ENCODE peak calls at places on chromosomes 4 and X, in seven cellular contexts. One of them, this sample, is unnamed.

GRCh38 chr4:79164961-79165610 is 160.8 kb downstream of the NAA11 start:
- DNase-seq in AG09309: no peak
- DNase-seq in IMR-90: no peak
- DNase-seq in glutamatergic neuron: peak
- DNase-seq in A549: no peak
- DNase-seq in fibroblast of mammary gland: no peak
- DNase-seq in choroid plexus epithelial cell: no peak
- DNase-seq in this sample: no peak

GRCh38 chr4:39820186-39820585 is 122.2 kb downstream of the UBE2K start:
- DNase-seq in AG09309: no peak
- DNase-seq in IMR-90: no peak
- DNase-seq in glutamatergic neuron: no peak
- DNase-seq in A549: no peak
- DNase-seq in fibroblast of mammary gland: no peak
- DNase-seq in choroid plexus epithelial cell: no peak
- DNase-seq in this sample: no peak

GRCh38 chrX:80812176-80812575 is 2.5 kb upstream of the BRWD3 start:
- DNase-seq in AG09309: no peak
- DNase-seq in IMR-90: peak
- DNase-seq in glutamatergic neuron: peak
- DNase-seq in A549: no peak
- DNase-seq in fibroblast of mammary gland: no peak
- DNase-seq in choroid plexus epithelial cell: peak
- DNase-seq in this sample: no peak

GRCh38 chr4:2937146-2937857 is 25.9 kb downstream of the NOP14 start:
- DNase-seq in AG09309: no peak
- DNase-seq in IMR-90: no peak
- DNase-seq in glutamatergic neuron: no peak
- DNase-seq in A549: no peak
- DNase-seq in fibroblast of mammary gland: peak
- DNase-seq in choroid plexus epithelial cell: peak
- DNase-seq in this sample: no peak

GRCh38 chrX:120309873-120310730 is 1.2 kb downstream of the TMEM255A start:
- DNase-seq in AG09309: no peak
- DNase-seq in IMR-90: no peak
- DNase-seq in glutamatergic neuron: no peak
- DNase-seq in A549: peak
- DNase-seq in fibroblast of mammary gland: no peak
- DNase-seq in choroid plexus epithelial cell: peak
- DNase-seq in this sample: no peak

GRCh38 chrX:74535211-74535621 is 79.2 kb downstream of the RLIM start:
- DNase-seq in AG09309: no peak
- DNase-seq in IMR-90: peak
- DNase-seq in glutamatergic neuron: no peak
- DNase-seq in A549: no peak
- DNase-seq in fibroblast of mammary gland: peak
- DNase-seq in choroid plexus epithelial cell: peak
- DNase-seq in this sample: no peak

GRCh38 chr4:113212613-113213012 is 163.2 kb downstream of the ANK2 start:
- DNase-seq in AG09309: no peak
- DNase-seq in IMR-90: no peak
- DNase-seq in glutamatergic neuron: no peak
- DNase-seq in A549: no peak
- DNase-seq in fibroblast of mammary gland: no peak
- DNase-seq in choroid plexus epithelial cell: no peak
- DNase-seq in this sample: no peak

GRCh38 chr4:5916229-5916628 is 23.3 kb upstream of the CRMP1 start:
- DNase-seq in AG09309: no peak
- DNase-seq in IMR-90: no peak
- DNase-seq in glutamatergic neuron: no peak
- DNase-seq in A549: no peak
- DNase-seq in fibroblast of mammary gland: no peak
- DNase-seq in choroid plexus epithelial cell: no peak
- DNase-seq in this sample: no peak

GRCh38 chr4:14596437-14596836 is 405.8 kb upstream of the CPEB2 start:
- DNase-seq in AG09309: no peak
- DNase-seq in IMR-90: no peak
- DNase-seq in glutamatergic neuron: no peak
- DNase-seq in A549: no peak
- DNase-seq in fibroblast of mammary gland: no peak
- DNase-seq in choroid plexus epithelial cell: no peak
- DNase-seq in this sample: no peak

GRCh38 chrX:46573331-46573895 is at the start of gene CHST7:
- DNase-seq in AG09309: no peak
- DNase-seq in IMR-90: peak
- DNase-seq in glutamatergic neuron: peak
- DNase-seq in A549: peak
- DNase-seq in fibroblast of mammary gland: peak
- DNase-seq in choroid plexus epithelial cell: peak
- DNase-seq in this sample: peak

GRCh38 chr4:15893967-15894366 is 44.6 kb downstream of the FGFBP1 start:
- DNase-seq in AG09309: peak
- DNase-seq in IMR-90: peak
- DNase-seq in glutamatergic neuron: no peak
- DNase-seq in A549: peak
- DNase-seq in fibroblast of mammary gland: peak
- DNase-seq in choroid plexus epithelial cell: peak
- DNase-seq in this sample: no peak

GRCh38 chrX:13094374-13094773 is 50.0 kb upstream of the FAM9C start:
- DNase-seq in AG09309: no peak
- DNase-seq in IMR-90: no peak
- DNase-seq in glutamatergic neuron: no peak
- DNase-seq in A549: no peak
- DNase-seq in fibroblast of mammary gland: no peak
- DNase-seq in choroid plexus epithelial cell: no peak
- DNase-seq in this sample: no peak

GRCh38 chr4:123229326-123229725 is 167.3 kb upstream of the SPRY1 start:
- DNase-seq in AG09309: no peak
- DNase-seq in IMR-90: no peak
- DNase-seq in glutamatergic neuron: no peak
- DNase-seq in A549: no peak
- DNase-seq in fibroblast of mammary gland: peak
- DNase-seq in choroid plexus epithelial cell: no peak
- DNase-seq in this sample: no peak

GRCh38 chr4:76968937-76969336 is 19.4 kb downstream of the SEPTIN11 start:
- DNase-seq in AG09309: no peak
- DNase-seq in IMR-90: no peak
- DNase-seq in glutamatergic neuron: no peak
- DNase-seq in A549: no peak
- DNase-seq in fibroblast of mammary gland: no peak
- DNase-seq in choroid plexus epithelial cell: no peak
- DNase-seq in this sample: no peak

GRCh38 chr4:126563389-126563788 is 1069.4 kb upstream of the INTU start:
- DNase-seq in AG09309: no peak
- DNase-seq in IMR-90: no peak
- DNase-seq in glutamatergic neuron: no peak
- DNase-seq in A549: no peak
- DNase-seq in fibroblast of mammary gland: no peak
- DNase-seq in choroid plexus epithelial cell: no peak
- DNase-seq in this sample: no peak

GRCh38 chr4:6236816-6237390 is 32.7 kb upstream of the WFS1 start:
- DNase-seq in AG09309: no peak
- DNase-seq in IMR-90: no peak
- DNase-seq in glutamatergic neuron: no peak
- DNase-seq in A549: no peak
- DNase-seq in fibroblast of mammary gland: no peak
- DNase-seq in choroid plexus epithelial cell: no peak
- DNase-seq in this sample: no peak

GRCh38 chr4:1746919-1747602 is 25.7 kb downstream of the TACC3 start:
- DNase-seq in AG09309: no peak
- DNase-seq in IMR-90: no peak
- DNase-seq in glutamatergic neuron: peak
- DNase-seq in A549: no peak
- DNase-seq in fibroblast of mammary gland: no peak
- DNase-seq in choroid plexus epithelial cell: no peak
- DNase-seq in this sample: no peak

GRCh38 chr4:2961411-2962098 is 1.7 kb downstream of the NOP14 start:
- DNase-seq in AG09309: no peak
- DNase-seq in IMR-90: no peak
- DNase-seq in glutamatergic neuron: no peak
- DNase-seq in A549: no peak
- DNase-seq in fibroblast of mammary gland: no peak
- DNase-seq in choroid plexus epithelial cell: no peak
- DNase-seq in this sample: no peak

GRCh38 chr4:86878640-86879039 is 13.6 kb downstream of the C4orf36 start:
- DNase-seq in AG09309: no peak
- DNase-seq in IMR-90: no peak
- DNase-seq in glutamatergic neuron: no peak
- DNase-seq in A549: no peak
- DNase-seq in fibroblast of mammary gland: no peak
- DNase-seq in choroid plexus epithelial cell: no peak
- DNase-seq in this sample: no peak
- TF ChIP-seq CTCF in AG09309: no peak
- TF ChIP-seq CTCF in IMR-90: no peak
- TF ChIP-seq CTCF in glutamatergic neuron: no peak
- TF ChIP-seq CTCF in A549: no peak
- TF ChIP-seq CTCF in fibroblast of mammary gland: no peak
- TF ChIP-seq CTCF in choroid plexus epithelial cell: no peak
- TF ChIP-seq CTCF in this sample: peak

GRCh38 chr4:7815562-7815961 is 124.1 kb downstream of the AFAP1 start:
- DNase-seq in AG09309: peak
- DNase-seq in IMR-90: peak
- DNase-seq in glutamatergic neuron: peak
- DNase-seq in A549: no peak
- DNase-seq in fibroblast of mammary gland: peak
- DNase-seq in choroid plexus epithelial cell: peak
- DNase-seq in this sample: no peak
- TF ChIP-seq CTCF in AG09309: peak
- TF ChIP-seq CTCF in IMR-90: peak
- TF ChIP-seq CTCF in glutamatergic neuron: no peak
- TF ChIP-seq CTCF in A549: no peak
- TF ChIP-seq CTCF in fibroblast of mammary gland: peak
- TF ChIP-seq CTCF in choroid plexus epithelial cell: peak
- TF ChIP-seq CTCF in this sample: no peak

DNA sequence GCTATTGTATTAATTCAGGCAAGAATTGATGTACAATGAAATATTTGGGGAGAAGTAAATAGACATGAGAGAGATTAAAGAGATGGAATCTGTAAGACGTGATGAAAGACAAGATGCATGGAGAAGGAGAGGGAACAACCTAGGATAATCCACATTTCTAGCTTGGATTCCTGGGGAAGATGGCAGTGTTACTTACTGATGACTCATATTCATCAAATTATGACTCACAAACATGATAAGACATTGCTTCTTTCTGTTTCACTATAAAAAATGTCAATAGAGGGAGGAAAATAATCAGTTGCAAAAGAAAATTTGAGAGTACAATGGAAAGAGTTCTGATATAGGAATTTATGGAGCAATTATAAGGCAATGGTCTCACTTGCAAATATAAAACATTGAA is 104.1 kb upstream of the BMP3 start:
- DNase-seq in AG09309: no peak
- DNase-seq in IMR-90: peak
- DNase-seq in glutamatergic neuron: no peak
- DNase-seq in A549: no peak
- DNase-seq in fibroblast of mammary gland: peak
- DNase-seq in choroid plexus epithelial cell: peak
- DNase-seq in this sample: no peak
- TF ChIP-seq CTCF in AG09309: no peak
- TF ChIP-seq CTCF in IMR-90: no peak
- TF ChIP-seq CTCF in glutamatergic neuron: no peak
- TF ChIP-seq CTCF in A549: no peak
- TF ChIP-seq CTCF in fibroblast of mammary gland: no peak
- TF ChIP-seq CTCF in choroid plexus epithelial cell: no peak
- TF ChIP-seq CTCF in this sample: no peak

DNA sequence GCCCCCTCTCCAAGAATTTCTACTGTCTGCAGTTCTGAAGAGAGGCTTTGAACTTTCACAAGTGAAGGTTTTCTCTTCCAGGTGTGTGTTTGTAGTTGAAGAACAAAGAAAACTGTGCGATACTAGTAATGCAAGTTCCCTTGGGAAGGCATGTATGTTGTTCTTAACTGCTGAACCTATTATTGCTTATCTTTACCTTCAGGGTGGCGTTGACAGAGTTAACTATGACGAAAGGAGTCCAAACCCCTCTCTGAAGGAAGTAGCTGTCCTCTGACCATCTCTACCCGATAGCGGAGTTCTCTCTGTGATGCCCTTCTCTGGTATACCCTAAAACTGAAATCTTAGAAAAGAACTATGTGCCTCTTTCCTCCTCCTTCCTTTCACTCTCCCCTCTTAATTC is 79.9 kb downstream of the TSPAN7 start:
- DNase-seq in AG09309: no peak
- DNase-seq in IMR-90: no peak
- DNase-seq in glutamatergic neuron: no peak
- DNase-seq in A549: no peak
- DNase-seq in fibroblast of mammary gland: no peak
- DNase-seq in choroid plexus epithelial cell: no peak
- DNase-seq in this sample: no peak
- TF ChIP-seq CTCF in AG09309: no peak
- TF ChIP-seq CTCF in IMR-90: no peak
- TF ChIP-seq CTCF in glutamatergic neuron: no peak
- TF ChIP-seq CTCF in A549: no peak
- TF ChIP-seq CTCF in fibroblast of mammary gland: no peak
- TF ChIP-seq CTCF in choroid plexus epithelial cell: no peak
- TF ChIP-seq CTCF in this sample: no peak

GRCh38 chr4:72888331-72888730 is 181.2 kb downstream of the COX18 start:
- DNase-seq in AG09309: no peak
- DNase-seq in IMR-90: no peak
- DNase-seq in glutamatergic neuron: no peak
- DNase-seq in A549: no peak
- DNase-seq in fibroblast of mammary gland: no peak
- DNase-seq in choroid plexus epithelial cell: no peak
- DNase-seq in this sample: no peak

GRCh38 chr4:72886602-72887001 is 182.9 kb downstream of the COX18 start:
- DNase-seq in AG09309: no peak
- DNase-seq in IMR-90: no peak
- DNase-seq in glutamatergic neuron: no peak
- DNase-seq in A549: no peak
- DNase-seq in fibroblast of mammary gland: peak
- DNase-seq in choroid plexus epithelial cell: peak
- DNase-seq in this sample: no peak

GRCh38 chr4:72887152-72887551 is 182.4 kb downstream of the COX18 start:
- DNase-seq in AG09309: no peak
- DNase-seq in IMR-90: no peak
- DNase-seq in glutamatergic neuron: no peak
- DNase-seq in A549: no peak
- DNase-seq in fibroblast of mammary gland: no peak
- DNase-seq in choroid plexus epithelial cell: no peak
- DNase-seq in this sample: no peak
- TF ChIP-seq CTCF in AG09309: no peak
- TF ChIP-seq CTCF in IMR-90: no peak
- TF ChIP-seq CTCF in glutamatergic neuron: no peak
- TF ChIP-seq CTCF in A549: no peak
- TF ChIP-seq CTCF in fibroblast of mammary gland: no peak
- TF ChIP-seq CTCF in choroid plexus epithelial cell: no peak
- TF ChIP-seq CTCF in this sample: no peak

DNA sequence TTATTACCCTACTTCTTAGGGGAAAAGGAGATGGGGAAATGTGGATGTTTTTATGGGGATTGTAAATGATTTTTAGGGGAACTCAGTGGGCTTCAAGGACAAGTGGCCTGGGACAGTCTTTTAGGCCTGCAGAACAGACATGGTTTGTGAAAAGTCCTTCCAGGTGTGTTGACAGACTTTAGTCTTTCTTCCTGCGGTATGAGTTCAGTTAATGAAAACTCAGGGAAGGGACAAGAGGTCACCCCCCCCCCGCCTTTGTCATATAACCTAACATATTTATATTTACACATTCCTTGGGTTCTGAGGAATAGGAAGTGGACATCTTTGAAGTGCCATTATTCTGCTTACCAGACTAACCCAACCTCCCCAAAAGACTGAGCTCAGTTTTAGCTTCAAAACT is 31.8 kb downstream of the METAP1 start:
- DNase-seq in AG09309: no peak
- DNase-seq in IMR-90: no peak
- DNase-seq in glutamatergic neuron: no peak
- DNase-seq in A549: no peak
- DNase-seq in fibroblast of mammary gland: no peak
- DNase-seq in choroid plexus epithelial cell: no peak
- DNase-seq in this sample: no peak
- TF ChIP-seq CTCF in AG09309: no peak
- TF ChIP-seq CTCF in IMR-90: no peak
- TF ChIP-seq CTCF in glutamatergic neuron: no peak
- TF ChIP-seq CTCF in A549: no peak
- TF ChIP-seq CTCF in fibroblast of mammary gland: no peak
- TF ChIP-seq CTCF in choroid plexus epithelial cell: no peak
- TF ChIP-seq CTCF in this sample: no peak

This sample was measured in progenitor cell of endocrine pancreas.